ENCODE peak calls at places on chromosomes 16 and 17, in five cellular contexts. D, Y, Z, O and P are unnamed samples.

GRCh38 chr16:79257958-79258490 is 342.5 kb downstream of the MAF start:
- DNase-seq in D (no peak), Y (no peak), Z (no peak), O (no peak), P (no peak)

GRCh38 chr17:9350083-9350482 is 225.5 kb downstream of the STX8 start:
- DNase-seq in D (no peak), Y (peak; percentile 98), Z (no peak), O (peak; percentile 18), P (no peak)

GRCh38 chr17:40553694-40554534 is 11.4 kb downstream of the CCR7 start:
- DNase-seq in D (no peak), Y (peak; percentile 43), Z (no peak), O (peak; percentile 48), P (peak; percentile 91)

GRCh38 chr16:81740163-81740562 is 38.9 kb upstream of the PLCG2 start:
- DNase-seq in D (peak; percentile 68), Y (no peak), Z (no peak), O (peak; percentile 31), P (no peak)

GRCh38 chr16:53678155-53678554 is 25.5 kb downstream of the RPGRIP1L start:
- DNase-seq in D (no peak), Y (no peak), Z (no peak), O (no peak), P (no peak)

GRCh38 chr16:79707867-79708266 is 107.3 kb upstream of the MAF start:
- DNase-seq in D (no peak), Y (no peak), Z (no peak), O (no peak), P (no peak)

GRCh38 chr17:49454050-49454449 is 39.4 kb upstream of the PHB1 start:
- DNase-seq in D (no peak), Y (peak; percentile 29), Z (no peak), O (peak; percentile 95), P (no peak)

GRCh38 chr17:43907425-43907981 is at the start of gene MPP2:
- DNase-seq in D (no peak), Y (peak; percentile 58), Z (peak; percentile 86), O (peak; percentile 20), P (peak; percentile 80)

GRCh38 chr16:55812951-55813350 is 19.9 kb downstream of the CES1 start:
- DNase-seq in D (no peak), Y (no peak), Z (no peak), O (no peak), P (no peak)

GRCh38 chr16:75292691-75293090 is 41.3 kb upstream of the BCAR1 start:
- DNase-seq in D (no peak), Y (no peak), Z (no peak), O (no peak), P (no peak)

GRCh38 chr17:31398381-31399275 is 7.2 kb downstream of the RAB11FIP4 start:
- DNase-seq in D (no peak), Y (no peak), Z (no peak), O (no peak), P (no peak)

GRCh38 chr17:31401456-31402254 is 10.2 kb downstream of the RAB11FIP4 start:
- DNase-seq in D (no peak), Y (no peak), Z (no peak), O (no peak), P (no peak)

GRCh38 chr17:31404028-31404949 is 12.8 kb downstream of the RAB11FIP4 start:
- DNase-seq in D (no peak), Y (no peak), Z (no peak), O (no peak), P (no peak)

GRCh38 chr17:31397256-31397939 is 5.9 kb downstream of the RAB11FIP4 start:
- DNase-seq in D (no peak), Y (no peak), Z (no peak), O (no peak), P (no peak)

GRCh38 chr17:31400481-31400950 is 9.0 kb downstream of the RAB11FIP4 start:
- DNase-seq in D (no peak), Y (no peak), Z (no peak), O (no peak), P (no peak)
- TF ChIP-seq MXI1 in D (no peak), Y (no peak), Z (no peak), O (no peak), P (no peak)

GRCh38 chr17:77907497-77908120 is 50.9 kb upstream of the TNRC6C start:
- DNase-seq in D (no peak), Y (no peak), Z (no peak), O (no peak), P (no peak)
- TF ChIP-seq MXI1 in D (no peak), Y (no peak), Z (no peak), O (no peak), P (no peak)

GRCh38 chr17:8161289-8162231 is 1.2 kb downstream of the VAMP2 start:
- DNase-seq in D (no peak), Y (no peak), Z (no peak), O (no peak), P (no peak)
- TF ChIP-seq MXI1 in D (no peak), Y (no peak), Z (no peak), O (no peak), P (no peak)

DNA sequence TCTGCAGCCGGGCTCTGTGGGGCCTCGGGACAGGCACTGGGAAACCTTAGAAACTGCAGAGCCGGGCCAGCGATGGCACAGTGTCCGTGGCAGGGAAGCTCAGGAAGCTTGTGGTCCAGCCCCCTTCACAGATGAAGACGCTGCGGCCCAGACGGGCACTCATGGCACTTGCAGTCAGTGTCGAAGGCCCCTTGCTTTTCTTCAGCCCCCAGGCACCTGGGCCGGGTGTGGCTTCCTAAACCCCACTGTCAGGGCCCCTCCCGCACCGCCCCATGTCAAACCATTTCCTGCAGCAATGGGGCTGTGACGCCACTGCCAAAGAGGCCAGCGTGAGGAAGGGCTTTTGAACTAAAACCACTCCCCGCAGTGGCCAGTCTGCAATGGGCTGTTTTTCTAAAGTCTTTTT is 164.0 kb downstream of the LAT start:
- DNase-seq in D (no peak), Y (no peak), Z (no peak), O (no peak), P (no peak)
- TF ChIP-seq MXI1 in D (no peak), Y (no peak), Z (no peak), O (no peak), P (no peak)